ENCODE peak calls at places on chromosomes 2 and 18, in six cellular contexts. E is cardiac fibroblast, Y is GM13976, D is sigmoid colon, L is tibial artery, O is HFFc6. A is an unnamed sample.

GRCh38 chr2:69717902-69718301 is 24.0 kb upstream of the ANXA4 start:
- DNase-seq in E (no peak), Y (peak), O (no peak), D (no peak), L (no peak), A (no peak)

GRCh38 chr2:27638709-27639108 is 9.9 kb downstream of the GPN1 start:
- DNase-seq in D (no peak), L (no peak), O (peak), E (peak), Y (no peak), A (peak)

GRCh38 chr2:27303093-27304025 is 4.9 kb downstream of the UCN start:
- DNase-seq in L (no peak), D (no peak), Y (peak), O (peak), E (peak), A (peak)

GRCh38 chr2:40452-40851 is 5.9 kb downstream of the FAM110C start:
- DNase-seq in E (no peak), L (no peak), Y (no peak), O (no peak), D (no peak), A (no peak)

GRCh38 chr2:121490734-121491133 is 39.9 kb upstream of the RNU4ATAC start:
- DNase-seq in E (no peak), L (no peak), Y (no peak), D (no peak), O (no peak), A (no peak)

GRCh38 chr2:38552259-38552658 is 50.5 kb downstream of the HNRNPLL start:
- DNase-seq in Y (no peak), L (no peak), E (no peak), O (no peak), D (no peak), A (peak)

GRCh38 chr18:52499646-52500045 is 159.6 kb downstream of the DCC start:
- DNase-seq in Y (no peak), L (no peak), E (no peak), O (no peak), D (no peak), A (no peak)

GRCh38 chr18:80175451-80176235 is 66.6 kb downstream of the ADNP2 start:
- DNase-seq in Y (no peak), E (no peak), D (no peak), L (peak), O (no peak), A (peak)

GRCh38 chr18:79857082-79857661 is 59.4 kb downstream of the KCNG2 start:
- DNase-seq in E (peak), O (no peak), D (no peak), L (peak), Y (no peak), A (no peak)

GRCh38 chr2:240013343-240013742 is 11.8 kb downstream of the NDUFA10 start:
- DNase-seq in L (no peak), E (peak), Y (no peak), D (no peak), O (peak), A (no peak)

GRCh38 chr2:197700960-197701359 is 4.2 kb upstream of the MARS2 start:
- DNase-seq in Y (no peak), D (no peak), O (no peak), L (no peak), E (no peak), A (peak)

GRCh38 chr2:101921319-101921960 is 70.3 kb upstream of the IL1R2 start:
- DNase-seq in O (no peak), E (no peak), D (no peak), Y (no peak), L (no peak), A (no peak)

GRCh38 chr2:9262671-9263171 is 56.1 kb downstream of the ASAP2 start:
- DNase-seq in E (peak), L (no peak), Y (no peak), D (no peak), O (no peak), A (no peak)

GRCh38 chr2:128498086-128498485 is 179.4 kb upstream of the HS6ST1 start:
- DNase-seq in E (no peak), D (no peak), L (peak), O (no peak), Y (no peak), A (no peak)

GRCh38 chr2:85889648-85890281 is 975 bp upstream of the ST3GAL5 start:
- DNase-seq in D (no peak), Y (no peak), O (no peak), E (no peak), L (no peak), A (no peak)

GRCh38 chr18:56702946-56703345 is 51.8 kb downstream of the WDR7 start:
- DNase-seq in L (no peak), E (peak), O (peak), D (no peak), Y (peak), A (peak)

GRCh38 chr2:216115224-216115582 is 6.1 kb downstream of the XRCC5 start:
- DNase-seq in O (no peak), E (no peak), Y (no peak), L (no peak), D (no peak), A (no peak)

GRCh38 chr2:102621630-102622029 is 2.3 kb downstream of the SLC9A2 start:
- DNase-seq in D (no peak), Y (no peak), L (no peak), O (no peak), E (no peak), A (no peak)

GRCh38 chr2:230162981-230163380 is 56.8 kb downstream of the SP110 start:
- DNase-seq in D (no peak), L (no peak), Y (no peak), O (no peak), E (no peak), A (no peak)

GRCh38 chr2:134399096-134399495 is 145.2 kb downstream of the MGAT5 start:
- DNase-seq in O (no peak), E (peak), L (no peak), Y (no peak), D (no peak), A (no peak)

GRCh38 chr2:160747771-160748170 is 254.2 kb upstream of the RBMS1 start:
- DNase-seq in E (peak), Y (no peak), L (no peak), O (peak), D (no peak), A (no peak)

GRCh38 chr18:68840554-68841263 is 42.8 kb downstream of the CCDC102B start:
- DNase-seq in L (no peak), O (peak), Y (no peak), E (peak), D (peak), A (no peak)

GRCh38 chr2:29618024-29618423 is 303.4 kb downstream of the ALK start:
- DNase-seq in E (no peak), D (no peak), O (no peak), L (no peak), Y (no peak), A (no peak)

GRCh38 chr18:38367473-38367872 is 801.9 kb upstream of the CELF4 start:
- DNase-seq in E (no peak), D (no peak), L (no peak), Y (no peak), O (no peak), A (no peak)

GRCh38 chr2:49616800-49617199 is 462.5 kb upstream of the FSHR start:
- DNase-seq in D (no peak), E (peak), Y (peak), L (no peak), O (no peak), A (no peak)

GRCh38 chr2:96775160-96775559 is 14.5 kb downstream of the CNNM4 start:
- DNase-seq in E (no peak), L (no peak), D (no peak), Y (no peak), O (no peak), A (no peak)

GRCh38 chr2:5932556-5933469 is 240.6 kb downstream of the SOX11 start:
- DNase-seq in O (no peak), D (no peak), Y (no peak), L (no peak), E (no peak), A (no peak)
- TF ChIP-seq CTCF in O (no peak), D (no peak), Y (no peak), L (no peak), E (no peak), A (no peak)

DNA sequence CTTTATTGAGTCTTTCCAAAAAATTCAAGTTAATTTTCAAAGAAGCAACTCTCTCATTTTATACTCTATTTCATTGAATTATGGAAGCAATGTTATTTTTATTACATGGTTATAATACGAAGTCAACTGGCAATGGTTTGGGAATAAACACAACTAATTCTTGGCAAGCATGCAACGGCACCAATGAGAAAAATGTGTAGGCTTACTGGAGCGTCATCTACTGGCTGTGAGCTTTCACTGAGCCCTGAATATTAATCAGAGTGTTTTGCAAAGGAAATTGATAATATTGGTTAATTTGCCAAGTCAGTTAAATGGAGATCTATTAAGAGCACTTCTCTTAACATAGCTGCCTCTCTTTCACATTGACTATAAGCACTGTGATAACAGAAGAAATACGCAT is 163.9 kb downstream of the IKZF2 start:
- DNase-seq in E (no peak), Y (no peak), D (no peak), O (no peak), L (no peak), A (no peak)
- TF ChIP-seq CTCF in E (no peak), Y (no peak), D (no peak), O (peak), L (no peak), A (no peak)

GRCh38 chr2:11785611-11785940 is 39.1 kb downstream of the LPIN1 start:
- DNase-seq in D (no peak), E (no peak), O (no peak), L (no peak), Y (no peak), A (no peak)
- TF ChIP-seq CTCF in D (no peak), E (no peak), O (no peak), L (no peak), Y (no peak), A (no peak)

GRCh38 chr2:57720728-57721627 is 325.6 kb upstream of the VRK2 start:
- DNase-seq in L (no peak), Y (peak), E (peak), D (no peak), O (peak), A (peak)
- TF ChIP-seq CTCF in L (peak), Y (peak), E (peak), D (no peak), O (peak), A (peak)

GRCh38 chr2:120283649-120284048 is 31.0 kb downstream of the RALB start:
- DNase-seq in L (no peak), D (no peak), O (no peak), Y (no peak), E (no peak), A (no peak)
- TF ChIP-seq CTCF in L (peak), D (no peak), O (peak), Y (no peak), E (peak), A (no peak)

GRCh38 chr2:59276917-59277316 is 1035.8 kb upstream of the FANCL start:
- DNase-seq in O (no peak), E (no peak), D (no peak), L (no peak), Y (no peak), A (no peak)

GRCh38 chr2:59277656-59278055 is 1036.5 kb upstream of the FANCL start:
- DNase-seq in Y (no peak), O (no peak), L (no peak), E (no peak), D (no peak), A (no peak)

DNA sequence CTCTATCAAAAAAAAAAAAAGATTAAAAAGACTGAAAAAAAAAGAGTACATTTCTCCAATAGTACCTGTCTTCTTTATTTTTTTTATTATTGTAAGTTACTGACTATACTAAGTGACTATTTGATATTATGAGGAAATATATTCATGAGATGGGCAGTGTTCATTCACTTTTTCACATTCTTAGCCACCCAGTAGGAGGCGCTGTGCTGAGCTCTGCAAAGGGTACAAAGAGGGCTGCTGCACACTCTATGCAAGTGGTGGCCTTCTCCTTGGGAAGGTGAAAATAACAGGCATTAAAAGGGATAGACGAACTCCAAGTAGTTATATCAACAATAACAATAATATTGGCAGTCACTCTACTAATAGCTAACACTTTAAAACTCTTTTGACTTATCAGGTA is 1034.9 kb upstream of the FANCL start:
- DNase-seq in L (no peak), E (no peak), D (no peak), Y (no peak), O (no peak), A (peak)
- TF ChIP-seq CTCF in L (no peak), E (no peak), D (no peak), Y (peak), O (no peak), A (peak)

DNA sequence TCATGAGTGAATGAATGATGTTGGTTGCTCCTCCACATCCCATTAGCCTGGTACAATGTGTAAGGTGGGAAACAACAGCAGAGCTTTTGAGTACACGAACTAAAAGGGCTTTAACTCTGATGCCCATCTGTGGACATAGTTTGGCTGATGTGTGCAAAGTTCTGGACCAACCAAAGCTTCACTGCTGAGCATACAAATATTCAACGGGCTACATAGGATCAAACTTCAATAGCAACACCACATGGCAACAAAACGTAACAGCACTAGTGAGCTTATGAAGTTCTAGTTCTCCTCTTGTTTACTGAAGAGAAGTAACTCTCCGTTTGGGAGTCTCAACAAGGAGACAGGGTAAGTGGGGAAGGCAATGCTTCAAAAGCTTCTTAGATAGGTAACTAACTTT is 20.4 kb downstream of the STAM2 start:
- DNase-seq in L (no peak), D (no peak), E (no peak), O (peak), Y (no peak), A (no peak)
- TF ChIP-seq CTCF in L (no peak), D (no peak), E (no peak), O (peak), Y (no peak), A (no peak)

DNA sequence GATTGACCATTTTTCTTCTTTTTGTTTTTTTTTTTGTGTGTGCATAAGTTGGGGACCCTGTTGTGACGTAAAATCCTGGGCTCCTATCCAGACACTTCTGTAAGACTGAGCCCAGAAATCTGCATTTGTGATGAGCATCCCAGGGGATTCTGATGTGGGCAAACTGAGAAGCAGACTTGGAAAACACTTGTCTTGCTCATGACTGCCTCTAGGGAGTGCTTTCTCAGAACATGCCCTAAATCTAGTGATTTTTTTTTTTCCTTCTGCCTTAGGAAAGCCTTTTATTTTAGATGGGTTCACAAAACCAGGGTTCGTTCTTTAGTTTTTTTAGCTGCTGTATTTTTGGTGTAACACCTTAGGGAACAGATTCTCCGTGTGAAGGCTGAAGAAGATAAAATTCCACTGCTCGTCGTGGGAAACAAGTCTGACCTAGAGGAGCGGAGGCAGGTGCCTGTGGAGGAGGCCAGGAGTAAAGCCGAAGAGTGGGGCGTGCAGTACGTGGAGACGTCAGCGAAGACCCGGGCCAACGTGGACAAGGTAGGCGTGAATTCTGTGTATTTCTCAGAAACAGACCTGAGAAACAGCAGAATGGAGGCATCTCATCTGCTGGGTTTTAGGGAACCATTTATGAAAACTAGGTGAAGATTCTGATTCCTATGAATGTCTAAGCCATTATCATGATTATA is 36.7 kb downstream of the RALB start:
- DNase-seq in Y (no peak), D (no peak), O (no peak), L (no peak), E (peak), A (no peak)
- TF ChIP-seq CTCF in Y (no peak), D (no peak), O (peak), L (no peak), E (peak), A (no peak)

GRCh38 chr2:226423498-226423960 is 376.1 kb downstream of the IRS1 start:
- DNase-seq in O (no peak), Y (no peak), L (no peak), D (peak), E (no peak), A (peak)
- TF ChIP-seq CTCF in O (no peak), Y (no peak), L (no peak), D (no peak), E (no peak), A (no peak)

GRCh38 chr2:98608118-98608961 is at the start of the genes COA5 and UNC50:
- DNase-seq in E (peak), D (peak), Y (peak), O (peak), L (peak), A (peak)
- TF ChIP-seq CTCF in E (no peak), D (no peak), Y (peak), O (peak), L (no peak), A (no peak)

A was measured in activated CD8-positive, alpha-beta T cell treated with anti-CD3 and anti-CD28 coated beads for 36 hours.